ENCODE peak calls at places on chromosomes 16 and 17, in six cellular contexts. One of them, this sample, is unnamed. For H3K4me1 and H3K36me3, the result is how much of the 10 kb centered on the place peaks cover.

GRCh38 chr16:84562174-84562815 is 55.6 kb downstream of the COTL1 start:
- DNase-seq in right lobe of liver: no peak
- DNase-seq in pancreas: no peak
- DNase-seq in prostate gland: no peak
- DNase-seq in upper lobe of left lung: peak
- DNase-seq in GM12878: peak
- DNase-seq in this sample: no peak

GRCh38 chr16:1378087-1378803 is 26.5 kb downstream of the GNPTG start:
- DNase-seq in prostate gland: no peak
- DNase-seq in right lobe of liver: no peak
- DNase-seq in upper lobe of left lung: no peak
- DNase-seq in pancreas: no peak
- DNase-seq in GM12878: no peak
- DNase-seq in this sample: no peak

GRCh38 chr17:79645777-79646088 is 34.9 kb upstream of the RBFOX3 start:
- DNase-seq in upper lobe of left lung: no peak
- DNase-seq in prostate gland: no peak
- DNase-seq in right lobe of liver: no peak
- DNase-seq in pancreas: no peak
- DNase-seq in GM12878: no peak
- DNase-seq in this sample: no peak

GRCh38 chr16:15934991-15935390 is 14.4 kb upstream of the ABCC1 start:
- DNase-seq in GM12878: no peak
- DNase-seq in prostate gland: no peak
- DNase-seq in upper lobe of left lung: no peak
- DNase-seq in right lobe of liver: no peak
- DNase-seq in pancreas: no peak
- DNase-seq in this sample: no peak

GRCh38 chr16:3045758-3046505 is 429 bp upstream of the MMP25 start:
- DNase-seq in upper lobe of left lung: peak
- DNase-seq in prostate gland: no peak
- DNase-seq in pancreas: no peak
- DNase-seq in right lobe of liver: no peak
- DNase-seq in GM12878: no peak
- DNase-seq in this sample: no peak

GRCh38 chr17:42878123-42878880 is 22.3 kb upstream of the G6PC1 start:
- DNase-seq in right lobe of liver: peak
- DNase-seq in prostate gland: no peak
- DNase-seq in GM12878: no peak
- DNase-seq in pancreas: peak
- DNase-seq in upper lobe of left lung: no peak
- DNase-seq in this sample: no peak

GRCh38 chr16:2910441-2910840 is 1.3 kb upstream of the FLYWCH1 start:
- DNase-seq in pancreas: no peak
- DNase-seq in right lobe of liver: no peak
- DNase-seq in prostate gland: no peak
- DNase-seq in GM12878: no peak
- DNase-seq in upper lobe of left lung: no peak
- DNase-seq in this sample: no peak

GRCh38 chr17:64767269-64767997 is 105.3 kb upstream of the SMURF2 start:
- DNase-seq in upper lobe of left lung: no peak
- DNase-seq in GM12878: no peak
- DNase-seq in right lobe of liver: no peak
- DNase-seq in pancreas: no peak
- DNase-seq in prostate gland: no peak
- DNase-seq in this sample: no peak

GRCh38 chr16:8878523-8878911 is 3.6 kb upstream of the LITAFD start:
- DNase-seq in upper lobe of left lung: no peak
- DNase-seq in prostate gland: no peak
- DNase-seq in pancreas: no peak
- DNase-seq in GM12878: no peak
- DNase-seq in right lobe of liver: no peak
- DNase-seq in this sample: no peak

GRCh38 chr17:33952425-33952824 is 302.7 kb upstream of the CCL2 start:
- DNase-seq in upper lobe of left lung: no peak
- DNase-seq in right lobe of liver: no peak
- DNase-seq in GM12878: no peak
- DNase-seq in prostate gland: no peak
- DNase-seq in pancreas: no peak
- DNase-seq in this sample: no peak

GRCh38 chr16:26742040-26742439 is 324.7 kb upstream of the C16orf82 start:
- DNase-seq in prostate gland: no peak
- DNase-seq in upper lobe of left lung: no peak
- DNase-seq in GM12878: no peak
- DNase-seq in right lobe of liver: no peak
- DNase-seq in pancreas: no peak
- DNase-seq in this sample: no peak

GRCh38 chr17:79573196-79573929 is 37.5 kb downstream of the RBFOX3 start:
- DNase-seq in prostate gland: no peak
- DNase-seq in right lobe of liver: peak
- DNase-seq in pancreas: no peak
- DNase-seq in GM12878: no peak
- DNase-seq in upper lobe of left lung: no peak
- DNase-seq in this sample: no peak

GRCh38 chr16:88743693-88744519 is 37.6 kb downstream of the CTU2 start:
- DNase-seq in pancreas: peak
- DNase-seq in upper lobe of left lung: peak
- DNase-seq in right lobe of liver: peak
- DNase-seq in GM12878: no peak
- DNase-seq in prostate gland: peak
- DNase-seq in this sample: peak

GRCh38 chr16:22787456-22788189 is 26.3 kb upstream of the HS3ST2 start:
- DNase-seq in GM12878: no peak
- DNase-seq in upper lobe of left lung: no peak
- DNase-seq in right lobe of liver: no peak
- DNase-seq in pancreas: no peak
- DNase-seq in prostate gland: peak
- DNase-seq in this sample: no peak

GRCh38 chr16:73794936-73795335 is 501.7 kb upstream of the PSMD7 start:
- DNase-seq in GM12878: no peak
- DNase-seq in right lobe of liver: no peak
- DNase-seq in prostate gland: peak
- DNase-seq in upper lobe of left lung: no peak
- DNase-seq in pancreas: no peak
- DNase-seq in this sample: no peak

GRCh38 chr16:49749816-49750215 is 106.1 kb downstream of the ZNF423 start:
- DNase-seq in GM12878: no peak
- DNase-seq in prostate gland: no peak
- DNase-seq in pancreas: no peak
- DNase-seq in upper lobe of left lung: no peak
- DNase-seq in right lobe of liver: no peak
- DNase-seq in this sample: no peak

GRCh38 chr17:40150215-40150614 is 9.9 kb downstream of the CASC3 start:
- DNase-seq in pancreas: no peak
- DNase-seq in prostate gland: no peak
- DNase-seq in right lobe of liver: no peak
- DNase-seq in upper lobe of left lung: no peak
- DNase-seq in GM12878: no peak
- DNase-seq in this sample: no peak

GRCh38 chr17:2023692-2024571 is 1.2 kb downstream of the RTN4RL1 start:
- DNase-seq in right lobe of liver: no peak
- DNase-seq in prostate gland: no peak
- DNase-seq in pancreas: peak
- DNase-seq in GM12878: no peak
- DNase-seq in upper lobe of left lung: peak
- DNase-seq in this sample: peak

GRCh38 chr17:46053911-46054534 is 55.0 kb downstream of the STH start:
- DNase-seq in GM12878: no peak
- DNase-seq in right lobe of liver: no peak
- DNase-seq in upper lobe of left lung: no peak
- DNase-seq in prostate gland: no peak
- DNase-seq in pancreas: no peak
- DNase-seq in this sample: no peak

GRCh38 chr16:28188085-28188916 is 23.5 kb downstream of the XPO6 start:
- DNase-seq in upper lobe of left lung: no peak
- DNase-seq in prostate gland: no peak
- DNase-seq in pancreas: no peak
- DNase-seq in right lobe of liver: no peak
- DNase-seq in GM12878: peak
- DNase-seq in this sample: no peak

GRCh38 chr16:28189237-28189636 is 22.5 kb downstream of the XPO6 start:
- DNase-seq in upper lobe of left lung: no peak
- DNase-seq in prostate gland: no peak
- DNase-seq in pancreas: no peak
- DNase-seq in GM12878: no peak
- DNase-seq in right lobe of liver: no peak
- DNase-seq in this sample: no peak

GRCh38 chr16:28187595-28188004 is 24.2 kb downstream of the XPO6 start:
- DNase-seq in right lobe of liver: no peak
- DNase-seq in prostate gland: no peak
- DNase-seq in upper lobe of left lung: no peak
- DNase-seq in pancreas: no peak
- DNase-seq in GM12878: peak
- DNase-seq in this sample: no peak

GRCh38 chr16:28184625-28185024 is 27.1 kb downstream of the XPO6 start:
- DNase-seq in GM12878: no peak
- DNase-seq in prostate gland: no peak
- DNase-seq in pancreas: no peak
- DNase-seq in right lobe of liver: no peak
- DNase-seq in upper lobe of left lung: no peak
- DNase-seq in this sample: no peak

DNA sequence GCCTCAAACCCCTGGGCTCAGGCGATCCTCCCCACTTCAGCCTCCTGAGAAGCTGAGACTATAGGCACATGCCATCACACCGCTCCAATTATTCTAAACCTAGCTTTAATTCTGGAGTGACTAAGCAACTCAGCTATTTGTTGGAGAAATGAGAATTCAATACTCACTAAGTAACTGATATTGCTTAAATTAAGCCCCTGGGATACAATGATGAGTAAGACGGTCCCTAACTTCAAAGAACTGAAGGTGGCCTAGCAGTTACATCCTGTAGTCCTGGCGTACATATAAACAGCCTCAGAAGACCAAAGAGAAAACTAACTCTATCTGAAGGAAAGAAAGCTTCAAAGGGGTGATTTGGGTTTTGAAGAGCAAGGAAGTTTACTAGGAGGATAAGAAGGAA is 25.0 kb downstream of the XPO6 start:
- DNase-seq in upper lobe of left lung: no peak
- DNase-seq in pancreas: no peak
- DNase-seq in prostate gland: no peak
- DNase-seq in right lobe of liver: no peak
- DNase-seq in GM12878: no peak
- DNase-seq in this sample: no peak
- H3K4me1 ChIP-seq in upper lobe of left lung: under half
- H3K4me1 ChIP-seq in pancreas: under half
- H3K4me1 ChIP-seq in prostate gland: under half
- H3K4me1 ChIP-seq in right lobe of liver: under half
- H3K4me1 ChIP-seq in GM12878: half or more
- H3K4me1 ChIP-seq in this sample: under half

GRCh38 chr16:30656974-30657865 is 1.0 kb upstream of the FBRS start:
- DNase-seq in prostate gland: no peak
- DNase-seq in GM12878: no peak
- DNase-seq in upper lobe of left lung: no peak
- DNase-seq in right lobe of liver: no peak
- DNase-seq in pancreas: peak
- DNase-seq in this sample: no peak

GRCh38 chr16:30657866-30658730 is at the start of gene FBRS:
- DNase-seq in GM12878: peak
- DNase-seq in pancreas: peak
- DNase-seq in prostate gland: peak
- DNase-seq in upper lobe of left lung: peak
- DNase-seq in right lobe of liver: peak
- DNase-seq in this sample: peak

GRCh38 chr16:30660424-30661251 is 2.4 kb downstream of the FBRS start:
- DNase-seq in upper lobe of left lung: no peak
- DNase-seq in right lobe of liver: no peak
- DNase-seq in pancreas: peak
- DNase-seq in GM12878: no peak
- DNase-seq in prostate gland: no peak
- DNase-seq in this sample: peak

GRCh38 chr16:30659507-30660423 is 1.5 kb downstream of the FBRS start:
- DNase-seq in upper lobe of left lung: no peak
- DNase-seq in GM12878: no peak
- DNase-seq in pancreas: peak
- DNase-seq in prostate gland: peak
- DNase-seq in right lobe of liver: no peak
- DNase-seq in this sample: peak

GRCh38 chr16:30658731-30659506 is 688 bp downstream of the FBRS start:
- DNase-seq in GM12878: peak
- DNase-seq in right lobe of liver: peak
- DNase-seq in upper lobe of left lung: peak
- DNase-seq in prostate gland: peak
- DNase-seq in pancreas: peak
- DNase-seq in this sample: peak
- TF ChIP-seq CTCF in GM12878: no peak
- TF ChIP-seq CTCF in right lobe of liver: peak
- TF ChIP-seq CTCF in upper lobe of left lung: peak
- TF ChIP-seq CTCF in prostate gland: peak
- TF ChIP-seq CTCF in pancreas: no peak
- TF ChIP-seq CTCF in this sample: no peak

DNA sequence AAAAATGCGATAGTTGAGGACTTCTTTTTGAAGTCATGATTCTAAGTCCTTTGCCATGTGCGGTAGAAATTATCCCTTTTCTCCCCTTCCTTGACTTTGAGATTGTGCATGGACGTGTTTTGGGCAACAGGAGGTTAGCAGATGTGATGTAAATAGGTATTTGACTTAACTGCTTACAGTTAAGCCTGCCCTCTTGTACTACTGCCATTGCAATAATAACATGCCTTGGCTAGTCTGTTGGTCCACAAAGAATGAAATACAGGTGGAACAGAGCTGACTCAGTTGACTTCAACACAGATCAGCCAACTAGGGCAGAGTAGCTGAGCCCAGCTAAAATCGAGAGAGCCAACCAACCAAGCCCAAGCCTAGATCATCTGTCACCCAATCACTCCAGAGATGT is 125.5 kb downstream of the BRIP1 start:
- DNase-seq in prostate gland: no peak
- DNase-seq in upper lobe of left lung: no peak
- DNase-seq in right lobe of liver: no peak
- DNase-seq in GM12878: no peak
- DNase-seq in pancreas: no peak
- DNase-seq in this sample: no peak
- H3K36me3 ChIP-seq in prostate gland: under half
- H3K36me3 ChIP-seq in upper lobe of left lung: under half
- H3K36me3 ChIP-seq in right lobe of liver: under half
- H3K36me3 ChIP-seq in GM12878: under half
- H3K36me3 ChIP-seq in pancreas: under half
- H3K36me3 ChIP-seq in this sample: under half

GRCh38 chr17:37607637-37608368 is 1.4 kb downstream of the SYNRG start:
- DNase-seq in prostate gland: no peak
- DNase-seq in upper lobe of left lung: peak
- DNase-seq in right lobe of liver: peak
- DNase-seq in GM12878: no peak
- DNase-seq in pancreas: no peak
- DNase-seq in this sample: peak

GRCh38 chr17:37608369-37609169 is 649 bp downstream of the SYNRG start:
- DNase-seq in prostate gland: peak
- DNase-seq in pancreas: no peak
- DNase-seq in upper lobe of left lung: no peak
- DNase-seq in right lobe of liver: no peak
- DNase-seq in GM12878: no peak
- DNase-seq in this sample: no peak

GRCh38 chr17:37605813-37606505 is 3.3 kb downstream of the SYNRG start:
- DNase-seq in prostate gland: no peak
- DNase-seq in GM12878: no peak
- DNase-seq in pancreas: no peak
- DNase-seq in right lobe of liver: no peak
- DNase-seq in upper lobe of left lung: no peak
- DNase-seq in this sample: no peak

GRCh38 chr17:37610971-37611370 is 1.8 kb upstream of the SYNRG start:
- DNase-seq in GM12878: no peak
- DNase-seq in prostate gland: no peak
- DNase-seq in pancreas: no peak
- DNase-seq in right lobe of liver: no peak
- DNase-seq in upper lobe of left lung: no peak
- DNase-seq in this sample: no peak

GRCh38 chr17:37609170-37610040 is at the start of gene SYNRG:
- DNase-seq in upper lobe of left lung: peak
- DNase-seq in pancreas: peak
- DNase-seq in GM12878: peak
- DNase-seq in right lobe of liver: peak
- DNase-seq in prostate gland: peak
- DNase-seq in this sample: peak
- H3K4me1 ChIP-seq in upper lobe of left lung: under half
- H3K4me1 ChIP-seq in pancreas: under half
- H3K4me1 ChIP-seq in GM12878: under half
- H3K4me1 ChIP-seq in right lobe of liver: under half
- H3K4me1 ChIP-seq in prostate gland: under half
- H3K4me1 ChIP-seq in this sample: under half

This sample was measured in mucosa of descending colon.